ENCODE peak calls at places on chromosomes 6 and 20, in nine cellular contexts. S, E, V, M, X, K, I, H and A are unnamed samples.

GRCh38 chr6:134676307-134677281 is 273.3 kb downstream of the ALDH8A1 start:
- DNase-seq in S (no peak), E (no peak), V (no peak), M (no peak), X (no peak), K (no peak), I (no peak), H (no peak), A (no peak)

GRCh38 chr20:10986586-10986985 is 312.8 kb upstream of the JAG1 start:
- DNase-seq in S (no peak), E (no peak), V (no peak), M (no peak), X (no peak), K (no peak), I (no peak), H (no peak), A (no peak)

GRCh38 chr6:149846321-149846720 is 17.8 kb downstream of the LRP11 start:
- DNase-seq in S (no peak), E (no peak), V (peak), M (peak), X (no peak), K (no peak), I (no peak), H (peak), A (peak)

GRCh38 chr6:111717621-111718020 is 111.9 kb upstream of the TRAF3IP2 start:
- DNase-seq in S (no peak), E (no peak), V (no peak), M (no peak), X (no peak), K (no peak), I (no peak), H (no peak), A (no peak)

GRCh38 chr6:9484686-9485085 is 930.2 kb downstream of the TFAP2A start:
- DNase-seq in S (no peak), E (no peak), V (no peak), M (no peak), X (no peak), K (no peak), I (no peak), H (no peak), A (no peak)

GRCh38 chr6:158057213-158057987 is 75.7 kb downstream of the SYNJ2 start:
- DNase-seq in S (peak), E (peak), V (peak), M (no peak), X (no peak), K (peak), I (peak), H (no peak), A (peak)

GRCh38 chr20:32387262-32387661 is 29.1 kb downstream of the ASXL1 start:
- DNase-seq in S (no peak), E (no peak), V (no peak), M (no peak), X (no peak), K (no peak), I (no peak), H (no peak), A (no peak)

GRCh38 chr20:32536861-32537656 is 48.1 kb downstream of the NOL4L start:
- DNase-seq in S (no peak), E (no peak), V (no peak), M (no peak), X (peak), K (no peak), I (no peak), H (peak), A (no peak)

GRCh38 chr20:56610098-56610497 is 19.0 kb upstream of the TFAP2C start:
- DNase-seq in S (no peak), E (no peak), V (no peak), M (no peak), X (no peak), K (no peak), I (no peak), H (no peak), A (no peak)

GRCh38 chr6:129641344-129641743 is 68.6 kb downstream of the ARHGAP18 start:
- DNase-seq in S (no peak), E (no peak), V (no peak), M (no peak), X (no peak), K (no peak), I (peak), H (no peak), A (no peak)

GRCh38 chr6:158049055-158050028 is 67.7 kb downstream of the SYNJ2 start:
- DNase-seq in S (no peak), E (no peak), V (no peak), M (no peak), X (no peak), K (no peak), I (no peak), H (peak), A (no peak)

GRCh38 chr20:32479697-32480140 is 105.4 kb downstream of the NOL4L start:
- DNase-seq in S (no peak), E (no peak), V (no peak), M (no peak), X (no peak), K (no peak), I (no peak), H (no peak), A (no peak)

GRCh38 chr6:141326426-141326825 is 806.3 kb upstream of the GJE1 start:
- DNase-seq in S (peak), E (peak), V (no peak), M (no peak), X (no peak), K (peak), I (peak), H (no peak), A (peak)

GRCh38 chr20:47927944-47928343 is 142.7 kb upstream of the SULF2 start:
- DNase-seq in S (no peak), E (no peak), V (no peak), M (no peak), X (no peak), K (no peak), I (no peak), H (no peak), A (no peak)

GRCh38 chr6:113825776-113826175 is 31.4 kb upstream of the MARCKS start:
- DNase-seq in S (no peak), E (no peak), V (peak), M (peak), X (no peak), K (no peak), I (no peak), H (peak), A (no peak)

GRCh38 chr6:79544299-79544927 is 7.2 kb upstream of the LCA5 start:
- DNase-seq in S (no peak), E (no peak), V (no peak), M (no peak), X (no peak), K (no peak), I (no peak), H (no peak), A (no peak)

GRCh38 chr6:3697609-3698008 is 53.9 kb downstream of the PXDC1 start:
- DNase-seq in S (no peak), E (no peak), V (no peak), M (no peak), X (no peak), K (no peak), I (no peak), H (no peak), A (peak)

GRCh38 chr6:15550724-15551123 is 112.1 kb downstream of the DTNBP1 start:
- DNase-seq in S (no peak), E (no peak), V (no peak), M (no peak), X (no peak), K (no peak), I (no peak), H (no peak), A (no peak)

GRCh38 chr20:25444556-25444955 is 37.1 kb downstream of the GINS1 start:
- DNase-seq in S (no peak), E (no peak), V (no peak), M (no peak), X (no peak), K (no peak), I (no peak), H (no peak), A (no peak)

GRCh38 chr6:42361036-42361435 is 90.7 kb downstream of the TRERF1 start:
- DNase-seq in S (no peak), E (no peak), V (no peak), M (no peak), X (no peak), K (no peak), I (no peak), H (no peak), A (no peak)

GRCh38 chr6:51045548-51045947 is 226.9 kb downstream of the TFAP2B start:
- DNase-seq in S (no peak), E (no peak), V (no peak), M (no peak), X (no peak), K (no peak), I (no peak), H (no peak), A (no peak)

GRCh38 chr20:43681468-43681942 is 14.6 kb downstream of the MYBL2 start:
- DNase-seq in S (no peak), E (no peak), V (no peak), M (no peak), X (no peak), K (no peak), I (no peak), H (no peak), A (no peak)

GRCh38 chr6:111604259-111605099 is 1.2 kb downstream of the TRAF3IP2 start:
- DNase-seq in S (peak), E (no peak), V (peak), M (peak), X (no peak), K (no peak), I (no peak), H (no peak), A (no peak)

GRCh38 chr20:45105317-45105716 is 4.4 kb upstream of the KCNS1 start:
- DNase-seq in S (no peak), E (no peak), V (no peak), M (no peak), X (no peak), K (no peak), I (no peak), H (no peak), A (no peak)

GRCh38 chr6:122717350-122717749 is 62.2 kb upstream of the FABP7 start:
- DNase-seq in S (no peak), E (no peak), V (no peak), M (no peak), X (no peak), K (no peak), I (no peak), H (no peak), A (no peak)

GRCh38 chr6:99887066-99887465 is 107.0 kb downstream of the MCHR2 start:
- DNase-seq in S (no peak), E (no peak), V (no peak), M (no peak), X (no peak), K (no peak), I (no peak), H (no peak), A (no peak)

GRCh38 chr6:37820713-37821069 is 1.2 kb downstream of the ZFAND3 start:
- DNase-seq in S (no peak), E (no peak), V (no peak), M (no peak), X (no peak), K (no peak), I (no peak), H (no peak), A (no peak)

GRCh38 chr20:44392088-44392775 is 36.7 kb downstream of the HNF4A start:
- DNase-seq in S (no peak), E (no peak), V (no peak), M (no peak), X (no peak), K (no peak), I (no peak), H (no peak), A (no peak)

GRCh38 chr20:49483018-49483705 is 694 bp upstream of the KCNB1 start:
- DNase-seq in S (no peak), E (no peak), V (no peak), M (peak), X (no peak), K (no peak), I (no peak), H (no peak), A (no peak)

GRCh38 chr20:62979310-62979709 is 26.8 kb downstream of the SLC17A9 start:
- DNase-seq in S (no peak), E (no peak), V (no peak), M (no peak), X (no peak), K (no peak), I (no peak), H (no peak), A (no peak)

GRCh38 chr6:168124161-168124560 is 45.1 kb upstream of the FRMD1 start:
- DNase-seq in S (peak), E (no peak), V (no peak), M (no peak), X (no peak), K (no peak), I (no peak), H (no peak), A (no peak)

GRCh38 chr6:97462944-97463343 is 179.9 kb upstream of the MMS22L start:
- DNase-seq in S (no peak), E (no peak), V (no peak), M (no peak), X (no peak), K (no peak), I (no peak), H (no peak), A (no peak)

GRCh38 chr6:146767632-146768031 is 168.9 kb downstream of the ADGB start:
- DNase-seq in S (no peak), E (no peak), V (no peak), M (no peak), X (no peak), K (no peak), I (no peak), H (no peak), A (no peak)

DNA sequence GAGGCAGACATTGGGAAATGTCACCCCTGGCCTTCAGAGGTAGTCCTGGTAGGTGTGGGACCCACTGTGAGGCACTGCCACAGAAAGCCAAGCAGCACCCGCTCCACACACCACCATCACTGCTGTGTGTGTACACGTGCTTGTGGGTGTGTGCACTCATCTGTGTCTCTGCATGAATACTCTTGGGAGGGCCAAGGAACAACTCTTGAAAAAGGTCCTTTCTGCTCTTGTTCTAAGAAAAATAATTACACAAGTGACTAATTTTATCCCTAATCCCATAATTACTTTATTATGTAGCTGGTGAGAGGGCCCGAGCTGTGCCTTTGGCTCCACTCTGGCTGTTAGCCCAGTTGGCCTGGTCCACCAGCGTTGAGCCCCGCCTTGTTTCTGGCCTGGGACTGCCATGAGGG is 21.7 kb upstream of the EPB41L1 start:
- DNase-seq in S (no peak), E (no peak), V (no peak), M (no peak), X (peak), K (no peak), I (no peak), H (no peak), A (no peak)
- H3K27ac ChIP-seq in S (no peak), E (no peak), V (no peak), M (no peak), X (no peak), K (no peak), I (no peak), H (no peak), A (no peak)

DNA sequence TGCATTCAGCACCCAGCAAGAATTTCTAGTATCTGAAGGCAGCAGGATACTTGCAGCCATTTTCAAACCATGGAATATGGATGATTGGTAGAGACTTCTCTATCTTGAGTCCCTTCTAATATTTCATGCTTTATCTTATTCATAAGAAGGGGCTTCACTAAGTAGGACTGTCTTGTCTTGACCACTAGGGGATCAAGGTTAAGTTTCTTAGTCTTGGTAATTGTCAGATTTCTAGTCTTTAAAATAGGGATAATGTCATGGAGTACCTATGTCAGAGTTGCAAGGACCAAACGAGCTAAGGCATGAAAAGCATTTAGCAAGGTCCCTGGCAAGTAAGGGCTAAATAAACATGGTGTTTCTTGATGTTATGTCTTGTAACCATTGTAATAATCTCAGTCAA is 68.5 kb upstream of the ESR1 start:
- DNase-seq in S (no peak), E (no peak), V (no peak), M (no peak), X (no peak), K (no peak), I (no peak), H (no peak), A (no peak)
- TF ChIP-seq CTCF in S (no peak), E (no peak), V (no peak), M (no peak), X (no peak), K (no peak), I (no peak), H (no peak), A (no peak)

GRCh38 chr6:105310947-105311346 is 91.9 kb downstream of the PREP start:
- DNase-seq in S (no peak), E (no peak), V (no peak), M (no peak), X (no peak), K (no peak), I (no peak), H (no peak), A (no peak)

GRCh38 chr6:105304366-105304765 is 98.5 kb downstream of the PREP start:
- DNase-seq in S (no peak), E (no peak), V (no peak), M (no peak), X (no peak), K (no peak), I (no peak), H (no peak), A (no peak)

GRCh38 chr6:105305521-105305920 is 97.4 kb downstream of the PREP start:
- DNase-seq in S (no peak), E (no peak), V (no peak), M (no peak), X (no peak), K (no peak), I (no peak), H (no peak), A (no peak)

GRCh38 chr6:105310371-105310770 is 92.5 kb downstream of the PREP start:
- DNase-seq in S (no peak), E (no peak), V (no peak), M (no peak), X (no peak), K (no peak), I (no peak), H (no peak), A (no peak)

DNA sequence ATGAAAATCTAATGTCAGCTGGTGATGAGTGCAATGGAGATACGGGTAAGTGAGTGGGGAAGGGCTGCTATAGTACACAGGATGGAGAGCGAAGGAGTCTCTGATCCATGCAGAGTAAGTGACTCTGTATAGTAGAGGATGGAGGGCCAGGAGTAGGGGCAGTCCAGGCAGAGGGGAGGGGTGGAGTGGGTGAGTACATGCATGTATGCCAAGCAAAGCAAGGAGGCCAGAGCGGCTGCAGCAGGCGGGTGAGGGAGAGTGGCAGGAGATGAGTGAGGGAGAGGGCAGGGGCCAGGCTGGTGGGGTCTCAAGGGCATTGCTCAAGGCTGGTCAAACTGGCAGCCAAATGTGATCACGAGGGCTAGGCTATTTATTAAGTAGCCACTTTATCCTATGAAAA is 94.0 kb downstream of the PREP start:
- DNase-seq in S (no peak), E (no peak), V (no peak), M (no peak), X (no peak), K (no peak), I (no peak), H (no peak), A (no peak)
- H3K27ac ChIP-seq in S (no peak), E (no peak), V (no peak), M (no peak), X (no peak), K (no peak), I (no peak), H (no peak), A (no peak)

DNA sequence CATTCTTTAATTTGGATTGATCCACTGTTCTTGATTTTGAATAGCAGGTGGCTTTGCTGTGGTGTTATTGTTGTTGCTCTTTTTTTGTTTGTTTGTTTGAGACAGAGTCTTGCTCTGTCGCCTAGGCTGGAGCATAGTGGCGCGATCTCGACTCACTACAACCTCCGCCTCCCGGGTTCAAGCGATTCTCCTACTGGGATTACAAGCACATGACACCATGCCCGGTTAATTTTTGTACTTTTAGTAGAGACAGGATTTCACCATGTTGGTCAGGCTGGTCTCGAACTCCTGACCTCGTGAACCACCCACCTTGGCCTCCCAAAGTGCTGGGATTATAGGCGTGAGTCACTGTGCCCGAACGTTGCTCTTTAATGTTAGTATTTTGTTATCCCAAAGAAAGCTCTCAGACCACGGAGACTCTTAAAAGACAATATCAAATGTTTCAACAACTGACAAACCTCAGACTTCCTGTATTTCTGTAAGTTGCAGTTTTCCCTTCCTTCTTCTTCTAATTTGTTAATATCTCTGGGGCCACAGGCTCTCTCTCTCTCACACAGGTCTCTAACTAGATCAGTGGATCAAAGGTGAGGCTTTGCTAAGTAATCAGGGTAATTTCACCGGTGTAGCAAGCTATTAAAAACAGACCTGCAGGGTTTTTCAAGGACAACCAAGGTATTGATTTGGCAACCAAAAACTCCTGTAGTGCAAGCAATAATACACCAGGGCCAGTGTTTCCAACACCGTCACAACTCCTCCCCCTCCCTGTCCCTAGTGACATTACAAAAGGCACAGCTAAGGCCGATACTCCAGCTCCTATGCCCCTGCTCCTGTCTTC is 48.8 kb upstream of the ZNF217 start:
- DNase-seq in S (no peak), E (peak), V (peak), M (no peak), X (peak), K (no peak), I (peak), H (no peak), A (no peak)
- TF ChIP-seq CTCF in S (no peak), E (no peak), V (no peak), M (no peak), X (peak), K (no peak), I (no peak), H (no peak), A (no peak)

GRCh38 chr6:12296255-12296573 is 6.1 kb downstream of the EDN1 start:
- DNase-seq in S (no peak), E (peak), V (no peak), M (no peak), X (no peak), K (no peak), I (no peak), H (no peak), A (peak)
- H3K27ac ChIP-seq in S (peak), E (peak), V (peak), M (no peak), X (no peak), K (peak), I (no peak), H (peak), A (peak)

DNA sequence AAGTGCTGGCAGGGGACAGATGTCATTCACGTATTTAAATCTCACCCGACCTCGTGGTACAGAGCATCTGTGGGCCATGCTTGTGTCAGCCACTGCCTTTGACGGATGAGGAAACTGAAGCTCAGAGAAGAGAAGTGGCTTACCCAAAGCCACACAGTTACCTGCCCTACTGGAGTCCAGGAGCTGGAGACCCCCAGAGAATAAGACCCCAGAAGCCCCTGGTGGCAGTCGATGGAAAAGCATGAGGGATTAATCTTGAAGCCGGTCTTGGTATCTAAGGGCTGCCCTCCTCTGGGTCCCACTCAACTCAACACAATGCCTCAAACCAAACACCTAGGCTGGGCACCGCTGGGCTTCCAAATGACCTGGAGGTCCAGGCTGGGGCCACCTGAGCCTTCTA is 83.1 kb downstream of the GRM4 start:
- DNase-seq in S (no peak), E (no peak), V (no peak), M (no peak), X (no peak), K (no peak), I (no peak), H (no peak), A (no peak)
- TF ChIP-seq CTCF in S (no peak), E (no peak), V (no peak), M (no peak), X (no peak), K (peak), I (no peak), H (no peak), A (peak)